ENCODE peak calls at places on chromosomes 1 and 21, in nine cellular contexts. R, X, W, D, B, L, C, S and M are unnamed samples.

GRCh38 chr1:221712776-221713431 is 29.0 kb downstream of the DUSP10 start:
- DNase-seq in R (no peak), X (peak; percentile 30), W (no peak), D (no peak), B (peak; percentile 92), L (no peak), C (peak; percentile 34), S (peak; percentile 43), M (no peak)

GRCh38 chr21:25607812-25608737 is 794 bp upstream of the MRPL39 start:
- DNase-seq in R (peak; percentile 62), X (peak; percentile 92), W (peak; percentile 50), D (peak; percentile 13), B (peak; percentile 89), L (peak; percentile 89), C (peak; percentile 68), S (peak; percentile 80), M (peak; percentile 47)

GRCh38 chr1:211783897-211784296 is 46.7 kb downstream of the LPGAT1 start:
- DNase-seq in R (no peak), X (no peak), W (no peak), D (no peak), B (no peak), L (no peak), C (no peak), S (no peak), M (no peak)

GRCh38 chr1:209107535-209107934 is 476.0 kb upstream of the CAMK1G start:
- DNase-seq in R (no peak), X (no peak), W (no peak), D (no peak), B (no peak), L (no peak), C (no peak), S (no peak), M (no peak)

GRCh38 chr21:46111193-46111571 is 13.3 kb downstream of the COL6A2 start:
- DNase-seq in R (no peak), X (no peak), W (no peak), D (no peak), B (no peak), L (no peak), C (no peak), S (no peak), M (peak; percentile 3)

GRCh38 chr1:29331731-29332130 is 95.4 kb downstream of the PTPRU start:
- DNase-seq in R (no peak), X (no peak), W (no peak), D (no peak), B (no peak), L (no peak), C (no peak), S (no peak), M (no peak)

GRCh38 chr21:41582298-41582840 is 74.4 kb upstream of the TMPRSS2 start:
- DNase-seq in R (no peak), X (no peak), W (no peak), D (no peak), B (no peak), L (no peak), C (no peak), S (no peak), M (no peak)

GRCh38 chr1:6603424-6603850 is 768 bp upstream of the KLHL21 start:
- DNase-seq in R (peak; percentile 56), X (peak; percentile 81), W (no peak), D (no peak), B (peak; percentile 79), L (peak; percentile 86), C (peak; percentile 46), S (peak; percentile 75), M (peak; percentile 33)

GRCh38 chr1:205325334-205325884 is 3.9 kb upstream of the NUAK2 start:
- DNase-seq in R (peak; percentile 81), X (peak; percentile 58), W (peak; percentile 64), D (peak; percentile 12), B (peak; percentile 74), L (peak; percentile 87), C (peak; percentile 32), S (peak; percentile 80), M (peak; percentile 58)

GRCh38 chr1:117590273-117590925 is 15.4 kb upstream of the TENT5C start:
- DNase-seq in R (no peak), X (no peak), W (no peak), D (no peak), B (no peak), L (no peak), C (no peak), S (no peak), M (no peak)

GRCh38 chr1:159831696-159832225 is 5.1 kb downstream of the SLAMF8 start:
- DNase-seq in R (no peak), X (no peak), W (no peak), D (no peak), B (no peak), L (no peak), C (no peak), S (no peak), M (no peak)

GRCh38 chr1:93180723-93181613 is at the start of gene CCDC18:
- DNase-seq in R (no peak), X (peak; percentile 81), W (no peak), D (no peak), B (peak; percentile 74), L (peak; percentile 28), C (peak; percentile 42), S (peak; percentile 79), M (no peak)